ENCODE peak calls at places on chromosomes 4 and X, in four cellular contexts. H, E, N and K are unnamed samples.

GRCh38 chr4:52643846-52644245 is 15.3 kb downstream of the USP46 start:
- DNase-seq in N (no peak), E (no peak), H (peak), K (no peak)

GRCh38 chr4:21554510-21554909 is 394.1 kb downstream of the KCNIP4 start:
- DNase-seq in E (no peak), H (no peak), N (no peak), K (no peak)

GRCh38 chr4:79663157-79663556 is 255.1 kb upstream of the GK2 start:
- DNase-seq in E (no peak), N (no peak), H (no peak), K (no peak)

GRCh38 chr4:180664766-180665368 is 1578.3 kb upstream of the TENM3 start:
- DNase-seq in H (peak), N (peak), E (peak), K (peak)

GRCh38 chr4:17132226-17132625 is 233.8 kb upstream of the LDB2 start:
- DNase-seq in E (no peak), N (no peak), H (no peak), K (no peak)

GRCh38 chr4:10762541-10762940 is 78.0 kb upstream of the CLNK start:
- DNase-seq in N (no peak), H (no peak), E (no peak), K (no peak)

GRCh38 chrX:129347291-129347690 is 176.0 kb downstream of the SMARCA1 start:
- DNase-seq in N (no peak), E (no peak), H (no peak), K (peak)

GRCh38 chr4:89860971-89861370 is 24.0 kb upstream of the SNCA start:
- DNase-seq in N (no peak), E (no peak), H (no peak), K (no peak)

GRCh38 chrX:45697591-45697990 is 496.9 kb upstream of the DIPK2B start:
- DNase-seq in E (no peak), N (no peak), H (no peak), K (no peak)

GRCh38 chr4:39036172-39036571 is 4.0 kb upstream of the TMEM156 start:
- DNase-seq in H (peak), E (no peak), N (no peak), K (no peak)

GRCh38 chr4:35102111-35102510 is 1142.2 kb downstream of the ARAP2 start:
- DNase-seq in H (no peak), E (no peak), N (no peak), K (no peak)

GRCh38 chr4:21476753-21477152 is 471.8 kb downstream of the KCNIP4 start:
- DNase-seq in H (peak), E (no peak), N (no peak), K (peak)

GRCh38 chr4:104395219-104395618 is 99.5 kb downstream of the CXXC4 start:
- DNase-seq in E (no peak), H (no peak), N (no peak), K (no peak)

GRCh38 chrX:46407753-46408130 is 137.5 kb downstream of the ZNF674 start:
- DNase-seq in N (no peak), E (no peak), H (no peak), K (no peak)

GRCh38 chr4:16661813-16662212 is 236.6 kb downstream of the LDB2 start:
- DNase-seq in N (no peak), E (no peak), H (no peak), K (no peak)

GRCh38 chr4:177251237-177251636 is 58.4 kb upstream of the NEIL3 start:
- DNase-seq in N (no peak), H (no peak), E (no peak), K (no peak)

GRCh38 chr4:30208731-30209435 is 511.3 kb upstream of the PCDH7 start:
- DNase-seq in H (no peak), E (no peak), N (no peak), K (no peak)
- TF ChIP-seq TCF7 in H (no peak), E (no peak), N (no peak), K (no peak)

DNA sequence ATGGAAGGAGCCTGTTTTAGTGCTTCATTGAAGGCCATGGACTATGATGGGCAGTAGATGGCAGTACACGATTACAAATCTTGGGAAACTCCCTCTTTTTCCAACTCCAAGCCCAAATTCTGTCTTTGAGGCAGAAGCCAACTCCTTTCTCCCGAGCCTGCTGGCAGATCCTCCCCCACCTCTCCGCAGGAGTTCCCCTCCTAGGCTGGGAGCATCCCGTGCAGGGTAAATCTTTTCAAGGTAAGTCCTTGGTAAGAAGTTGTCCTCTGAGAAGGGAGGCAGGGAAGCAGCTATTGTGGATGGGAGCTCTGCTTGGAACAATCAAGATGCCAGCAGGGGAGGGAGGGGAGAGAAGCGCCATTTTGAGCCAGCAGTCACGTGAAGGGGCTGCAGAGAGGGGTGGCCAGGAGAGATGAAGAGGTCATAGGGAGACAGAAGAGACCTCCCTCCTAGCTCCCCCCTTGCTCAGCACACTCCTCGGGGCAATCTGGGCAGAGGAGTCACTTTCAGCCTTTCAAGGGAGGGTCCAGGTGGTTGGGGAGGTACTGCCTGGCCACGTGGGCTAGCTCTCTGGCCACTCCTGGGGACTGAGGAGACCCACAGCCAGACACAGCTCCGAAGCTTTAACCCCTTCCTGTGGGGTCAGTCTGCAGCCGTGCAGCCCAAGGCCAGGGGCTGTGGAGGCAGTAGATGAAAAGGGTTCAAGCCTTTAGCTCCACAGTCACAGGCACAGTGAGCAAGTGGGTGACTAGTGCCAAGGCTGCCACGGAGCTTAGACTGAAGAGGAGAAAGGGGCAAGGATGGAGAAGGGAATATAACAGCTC is 9.6 kb downstream of the CC2D2A start:
- DNase-seq in E (no peak), H (peak), N (peak), K (peak)
- TF ChIP-seq CBFB in E (no peak), H (no peak), N (no peak), K (no peak)

GRCh38 chr4:165009493-165010227 is 22.1 kb upstream of the TRIM60 start:
- DNase-seq in N (no peak), H (no peak), E (no peak), K (no peak)
- TF ChIP-seq TCF7 in N (no peak), H (no peak), E (no peak), K (no peak)

DNA sequence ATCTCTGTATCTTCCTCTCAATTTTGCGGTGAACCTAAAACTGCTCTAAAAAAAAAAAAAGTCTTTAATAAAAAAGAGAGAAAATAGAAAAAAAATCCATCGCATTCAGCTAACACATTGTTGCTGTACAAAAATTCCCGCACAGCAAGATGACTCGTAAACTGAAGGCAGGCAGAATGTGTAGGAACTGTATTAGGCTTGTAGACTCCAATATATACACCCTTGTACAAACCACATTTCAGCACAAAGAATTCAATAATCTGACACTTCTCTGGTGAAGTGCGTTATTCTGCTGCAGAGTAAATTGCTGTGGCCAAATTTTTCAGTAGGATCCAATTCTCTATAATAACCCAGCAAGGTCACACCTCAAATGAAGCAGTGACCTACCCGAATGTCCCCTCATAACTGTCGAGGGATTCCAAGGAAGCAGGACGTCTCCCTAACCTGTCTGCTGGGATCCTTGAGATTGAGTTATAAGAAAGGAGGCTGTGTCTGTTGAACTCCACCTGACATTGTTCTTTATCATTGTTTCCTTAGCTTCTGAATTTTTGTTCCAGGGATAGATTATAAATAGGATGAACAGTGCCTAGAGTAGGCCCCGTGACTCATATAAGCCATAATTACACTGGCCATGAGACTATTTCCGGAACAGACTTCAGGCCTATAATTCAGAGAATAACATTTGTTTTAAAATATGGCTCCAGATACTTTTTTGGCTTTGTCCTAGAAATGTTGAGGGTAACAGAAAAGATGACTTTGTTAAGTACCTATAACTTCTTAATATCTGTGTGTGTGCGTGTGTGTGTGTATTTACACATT is 348.3 kb downstream of the PCDH7 start:
- DNase-seq in N (no peak), H (no peak), E (no peak), K (no peak)
- TF ChIP-seq CBFB in N (no peak), H (no peak), E (no peak), K (no peak)

GRCh38 chr4:110467400-110467799 is 8.6 kb upstream of the ENPEP start:
- DNase-seq in H (no peak), N (no peak), E (no peak), K (no peak)

GRCh38 chr4:110475881-110476818 is at the start of gene ENPEP:
- DNase-seq in H (no peak), E (no peak), N (no peak), K (peak)

GRCh38 chr4:110477836-110478235 is 1.9 kb downstream of the ENPEP start:
- DNase-seq in E (no peak), H (no peak), N (no peak), K (no peak)

GRCh38 chr4:110472583-110473329 is 3.2 kb upstream of the ENPEP start:
- DNase-seq in N (no peak), H (no peak), E (no peak), K (no peak)
- TF ChIP-seq TCF7 in N (no peak), H (no peak), E (no peak), K (no peak)

DNA sequence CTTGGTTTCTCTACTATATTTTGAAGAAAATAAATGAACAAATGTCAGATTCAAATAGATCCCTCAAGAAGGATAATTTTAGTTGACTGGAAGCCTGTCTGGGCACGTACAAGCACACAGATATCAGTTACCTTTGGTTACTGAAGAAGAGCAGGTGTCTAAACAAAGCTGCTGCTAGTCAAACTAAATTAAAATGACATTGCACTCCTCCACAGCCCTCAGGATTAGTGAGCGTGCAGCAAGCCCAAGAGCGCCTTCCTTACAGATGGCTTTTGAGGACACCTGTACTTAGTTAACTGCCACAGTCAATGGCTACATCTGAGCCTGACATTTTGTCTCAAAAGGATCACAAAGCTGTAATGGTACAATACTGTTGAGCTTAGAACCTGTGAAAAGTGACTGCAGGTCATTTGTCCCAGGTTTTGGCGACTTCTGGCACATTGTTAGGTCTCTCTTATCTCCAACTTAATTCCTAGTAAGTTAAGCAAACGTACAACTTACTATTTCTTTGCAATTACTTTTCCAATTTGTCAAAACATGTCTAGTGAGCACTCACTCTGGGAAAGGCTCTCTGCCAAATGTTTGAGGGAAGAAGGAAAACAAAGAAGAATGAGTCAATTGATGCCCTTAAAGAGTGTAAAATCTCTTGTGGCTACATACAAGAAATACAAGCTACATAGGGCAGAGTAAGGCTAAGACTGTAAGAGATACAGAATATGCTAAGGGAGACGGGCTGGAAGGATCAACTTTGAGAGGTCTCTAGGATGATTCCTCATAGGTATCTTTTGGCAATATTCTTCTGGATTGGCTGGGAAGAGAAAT is 25.6 kb upstream of the DAPP1 start:
- DNase-seq in N (no peak), E (no peak), H (no peak), K (no peak)
- TF ChIP-seq CBFB in N (no peak), E (no peak), H (no peak), K (no peak)